ENCODE peak calls at places on chromosomes 5 and 9, in nine cellular contexts. J is activated gamma-delta T cell; B is naive B cell; C is mesenchymal stem cell; W is CD8-positive, alpha-beta memory T cell; R is stimulated activated CD4-positive, alpha-beta T cell treated with anti-CD3 and anti-CD28 coated beads, Interleukin-12 subunit alpha, Interleukin-12 subunit beta, amount 100 ng/mL, for 48 hours; N is iPS DF 19.7; G is breast epithelium; O is NCI-H524 treated with DMSO at 0.1 percent for 48 hours. S is an unnamed sample.

GRCh38 chr9:134590240-134591081 is 51.1 kb upstream of the COL5A1 start:
- DNase-seq in J (no peak), B (no peak), C (peak; percentile 57), W (no peak), R (no peak), N (no peak), G (peak; percentile 12), O (no peak), S (no peak)

GRCh38 chr9:129547869-129548570 is 72.9 kb downstream of the C9orf50 start:
- DNase-seq in J (no peak), B (no peak), C (no peak), W (no peak), R (no peak), N (no peak), G (no peak), O (no peak), S (no peak)

GRCh38 chr5:52665544-52665943 is 122.2 kb upstream of the ITGA1 start:
- DNase-seq in J (no peak), B (no peak), C (peak; percentile 66), W (no peak), R (no peak), N (no peak), G (no peak), O (no peak), S (no peak)

GRCh38 chr5:172078726-172079345 is 72.4 kb upstream of the FBXW11 start:
- DNase-seq in J (no peak), B (no peak), C (no peak), W (no peak), R (no peak), N (no peak), G (no peak), O (peak; percentile 1), S (peak; percentile 72)

GRCh38 chr5:95822038-95822407 is 503 bp downstream of the GLRX start:
- DNase-seq in J (peak; percentile 18), B (peak; percentile 71), C (peak; percentile 72), W (peak; percentile 17), R (no peak), N (no peak), G (no peak), O (peak; percentile 71), S (peak; percentile 67)

GRCh38 chr9:70021026-70021571 is 22.5 kb upstream of the MAMDC2 start:
- DNase-seq in J (no peak), B (no peak), C (peak; percentile 84), W (no peak), R (no peak), N (no peak), G (no peak), O (no peak), S (no peak)

GRCh38 chr5:120504057-120504456 is 40.0 kb downstream of the PRR16 start:
- DNase-seq in J (no peak), B (no peak), C (no peak), W (no peak), R (no peak), N (no peak), G (no peak), O (no peak), S (no peak)

GRCh38 chr9:79591463-79591862 is 19.7 kb downstream of the TLE4 start:
- DNase-seq in J (no peak), B (no peak), C (no peak), W (no peak), R (no peak), N (no peak), G (no peak), O (no peak), S (no peak)

GRCh38 chr9:6907772-6908381 is 150.1 kb downstream of the KDM4C start:
- DNase-seq in J (no peak), B (no peak), C (peak; percentile 57), W (no peak), R (no peak), N (no peak), G (no peak), O (peak; percentile 18), S (no peak)

GRCh38 chr5:133235696-133236426 is 184.0 kb downstream of the HSPA4 start:
- DNase-seq in J (no peak), B (no peak), C (peak; percentile 6), W (no peak), R (no peak), N (no peak), G (no peak), O (no peak), S (no peak)

GRCh38 chr9:5642170-5642569 is 13.3 kb downstream of the RIC1 start:
- DNase-seq in J (no peak), B (no peak), C (no peak), W (no peak), R (no peak), N (no peak), G (no peak), O (no peak), S (no peak)

GRCh38 chr9:83538172-83538889 is at the start of gene FRMD3:
- DNase-seq in J (no peak), B (no peak), C (peak; percentile 56), W (no peak), R (peak; percentile 9), N (no peak), G (peak; percentile 27), O (no peak), S (peak; percentile 88)

GRCh38 chr9:114053246-114054005 is 24.7 kb downstream of the AMBP start:
- DNase-seq in J (no peak), B (no peak), C (no peak), W (no peak), R (no peak), N (no peak), G (peak; percentile 20), O (no peak), S (no peak)

GRCh38 chr5:74885170-74885569 is 19.0 kb upstream of the FAM169A start:
- DNase-seq in J (no peak), B (no peak), C (no peak), W (no peak), R (no peak), N (no peak), G (no peak), O (no peak), S (no peak)

GRCh38 chr5:179773686-179774040 is 20.1 kb upstream of the LTC4S start:
- DNase-seq in J (no peak), B (no peak), C (no peak), W (no peak), R (no peak), N (no peak), G (no peak), O (no peak), S (no peak)